ENCODE peak calls at places on chromosomes 5 and 9, in six cellular contexts. K, P, D, B, Z and L are unnamed samples.

GRCh38 chr9:7961076-7961475 is 161.5 kb upstream of the DMAC1 start:
- ATAC-seq in K (no peak), D (no peak), Z (no peak), P (no peak), B (no peak), L (no peak)

GRCh38 chr9:120904999-120905793 is 21.4 kb downstream of the TRAF1 start:
- ATAC-seq in P (no peak), B (no peak), K (no peak), D (no peak), Z (peak; percentile 51), L (peak; percentile 7)

GRCh38 chr5:82164957-82165698 is 113.0 kb downstream of the RPS23 start:
- ATAC-seq in K (peak; percentile 63), Z (no peak), D (peak; percentile 64), B (no peak), P (peak; percentile 59), L (no peak)

GRCh38 chr5:51484326-51484725 is 101.1 kb downstream of the ISL1 start:
- ATAC-seq in K (no peak), D (no peak), Z (no peak), B (no peak), P (no peak), L (no peak)

GRCh38 chr5:76415855-76416254 is 12.8 kb downstream of the IQGAP2 start:
- ATAC-seq in B (no peak), P (no peak), Z (peak; percentile 49), D (no peak), K (no peak), L (peak; percentile 99)

GRCh38 chr5:180027449-180028089 is 44.0 kb downstream of the RNF130 start:
- ATAC-seq in K (no peak), Z (no peak), B (no peak), D (no peak), P (no peak), L (no peak)

GRCh38 chr5:16791036-16791705 is 144.9 kb downstream of the MYO10 start:
- ATAC-seq in Z (peak; percentile 50), P (peak; percentile 62), K (peak; percentile 50), D (peak; percentile 66), B (peak; percentile 62), L (peak; percentile 38)

GRCh38 chr9:113616116-113616515 is 152.6 kb downstream of the RGS3 start:
- ATAC-seq in P (no peak), D (no peak), Z (no peak), B (no peak), K (no peak), L (no peak)

GRCh38 chr9:136526625-136527066 is 19.2 kb downstream of the NOTCH1 start:
- ATAC-seq in D (no peak), B (no peak), Z (no peak), P (peak; percentile 8), K (peak; percentile 47), L (no peak)

GRCh38 chr5:151298465-151298864 is 5.1 kb downstream of the SLC36A3 start:
- ATAC-seq in K (no peak), B (peak; percentile 11), P (no peak), D (no peak), Z (no peak), L (no peak)

GRCh38 chr5:14414615-14415515 is 166.7 kb upstream of the OTULINL start:
- ATAC-seq in D (no peak), B (no peak), P (no peak), Z (peak; percentile 77), K (no peak), L (peak; percentile 70)

GRCh38 chr5:127046343-127047072 is 16.1 kb upstream of the MARCHF3 start:
- ATAC-seq in Z (no peak), D (no peak), K (no peak), B (no peak), P (no peak), L (no peak)

GRCh38 chr9:31486630-31487029 is 897.8 kb upstream of the ACO1 start:
- ATAC-seq in K (peak; percentile 13), P (no peak), B (no peak), Z (no peak), D (no peak), L (no peak)

GRCh38 chr5:101942321-101942882 is 353.7 kb downstream of the SLCO4C1 start:
- ATAC-seq in Z (no peak), B (peak; percentile 92), K (no peak), D (no peak), P (no peak), L (no peak)

GRCh38 chr5:38719403-38719802 is 126.4 kb upstream of the OSMR start:
- ATAC-seq in P (no peak), D (no peak), B (no peak), Z (no peak), K (no peak), L (no peak)

GRCh38 chr5:147359551-147359950 is 124.7 kb downstream of the STK32A start:
- ATAC-seq in Z (no peak), P (no peak), B (no peak), K (no peak), D (no peak), L (no peak)

GRCh38 chr9:84711398-84711777 is 41.9 kb downstream of the NTRK2 start:
- ATAC-seq in D (no peak), Z (no peak), P (no peak), K (peak; percentile 28), B (no peak), L (no peak)

GRCh38 chr9:99634185-99634584 is 187.5 kb upstream of the NR4A3 start:
- ATAC-seq in B (no peak), Z (no peak), K (no peak), D (no peak), P (no peak), L (no peak)

GRCh38 chr9:136740491-136740890 is 2.2 kb downstream of the LCN10 start:
- ATAC-seq in K (no peak), P (no peak), B (no peak), Z (no peak), D (no peak), L (no peak)

GRCh38 chr5:91434348-91434747 is 51.2 kb upstream of the ARRDC3 start:
- ATAC-seq in B (no peak), P (no peak), D (no peak), Z (no peak), K (no peak), L (peak; percentile 72)

GRCh38 chr5:10567181-10567591 is 3.3 kb downstream of the ANKRD33B start:
- ATAC-seq in D (no peak), K (no peak), B (no peak), P (no peak), Z (no peak), L (peak; percentile 22)

GRCh38 chr5:64680289-64680688 is 10.0 kb upstream of the SHISAL2B start:
- ATAC-seq in Z (no peak), P (no peak), D (no peak), K (no peak), B (peak; percentile 83), L (no peak)

GRCh38 chr5:134304306-134304705 is 62.7 kb downstream of the CDKL3 start:
- ATAC-seq in Z (no peak), K (no peak), P (no peak), D (no peak), B (no peak), L (no peak)

GRCh38 chr9:33130961-33131360 is 36.2 kb downstream of the B4GALT1 start:
- ATAC-seq in B (no peak), K (no peak), P (no peak), Z (peak; percentile 48), D (no peak), L (peak; percentile 56)

GRCh38 chr5:95847261-95847592 is 24.7 kb upstream of the GLRX start:
- ATAC-seq in Z (no peak), K (no peak), B (no peak), P (no peak), D (no peak), L (no peak)